ENCODE peak calls at places on chromosomes 4 and X, in four cellular contexts. I is ascending aorta, N is PC-3, Z is OCI-LY7. B is an unnamed sample.

GRCh38 chrX:23857935-23858334 is 49.8 kb downstream of the APOO start:
- DNase-seq in I (no peak), N (no peak), Z (no peak), B (no peak)

GRCh38 chrX:46759645-46759974 is 692 bp upstream of the SLC9A7 start:
- DNase-seq in I (no peak), N (peak), Z (no peak), B (no peak)

GRCh38 chrX:153608376-153608775 is 9.4 kb upstream of the CCNQ start:
- DNase-seq in I (no peak), N (no peak), Z (no peak), B (no peak)

GRCh38 chr4:138952405-138952804 is 63.2 kb upstream of the NOCT start:
- DNase-seq in I (no peak), N (peak), Z (no peak), B (no peak)

GRCh38 chrX:53018627-53019026 is 30.0 kb upstream of the GPR173 start:
- DNase-seq in I (no peak), N (peak), Z (no peak), B (no peak)

GRCh38 chr4:58734030-58734673 is 1624.0 kb upstream of the IGFBP7 start:
- DNase-seq in I (no peak), N (no peak), Z (no peak), B (no peak)

GRCh38 chr4:168908093-168908492 is 102.0 kb downstream of the CBR4 start:
- DNase-seq in I (no peak), N (peak), Z (no peak), B (no peak)

GRCh38 chr4:108762559-108763225 is at the start of gene ETNPPL:
- DNase-seq in I (no peak), N (peak), Z (no peak), B (no peak)

GRCh38 chrX:53239474-53239873 is 14.5 kb upstream of the KDM5C start:
- DNase-seq in I (no peak), N (peak), Z (peak), B (no peak)

GRCh38 chr4:41322613-41323012 is 65.9 kb downstream of the UCHL1 start:
- DNase-seq in I (no peak), N (no peak), Z (no peak), B (no peak)

GRCh38 chr4:185921583-185922555 is 109.9 kb upstream of the SORBS2 start:
- DNase-seq in I (no peak), N (no peak), Z (no peak), B (no peak)

GRCh38 chrX:21153503-21153902 is 220.7 kb upstream of the CNKSR2 start:
- DNase-seq in I (no peak), N (no peak), Z (no peak), B (no peak)

GRCh38 chrX:74656079-74656745 is 41.8 kb upstream of the RLIM start:
- DNase-seq in I (no peak), N (no peak), Z (no peak), B (no peak)

GRCh38 chr4:181443003-181443402 is 800.2 kb upstream of the TENM3 start:
- DNase-seq in I (no peak), N (no peak), Z (no peak), B (no peak)

GRCh38 chr4:145099653-145100052 is 1.5 kb downstream of the ABCE1 start:
- DNase-seq in I (no peak), N (peak), Z (peak), B (no peak)

GRCh38 chr4:78297075-78297815 is 240.1 kb downstream of the FRAS1 start:
- DNase-seq in I (no peak), N (no peak), Z (peak), B (no peak)

GRCh38 chr4:55758570-55758969 is 61.0 kb upstream of the EXOC1L start:
- DNase-seq in I (no peak), N (no peak), Z (no peak), B (no peak)

GRCh38 chr4:152605031-152605430 is 69.1 kb upstream of the FBXW7 start:
- DNase-seq in I (no peak), N (no peak), Z (no peak), B (no peak)

GRCh38 chrX:111040377-111041017 is 55.5 kb upstream of the PAK3 start:
- DNase-seq in I (no peak), N (peak), Z (no peak), B (no peak)

GRCh38 chrX:23784487-23785301 is 1.7 kb downstream of the SAT1 start:
- DNase-seq in I (no peak), N (peak), Z (peak), B (no peak)

GRCh38 chr4:791866-792630 is 33.9 kb downstream of the CPLX1 start:
- DNase-seq in I (no peak), N (peak), Z (no peak), B (no peak)

GRCh38 chr4:114366368-114366767 is 232.2 kb upstream of the UGT8 start:
- DNase-seq in I (no peak), N (no peak), Z (no peak), B (no peak)

GRCh38 chr4:6474705-6475457 is 2.5 kb upstream of the PPP2R2C start:
- DNase-seq in I (no peak), N (no peak), Z (no peak), B (no peak)

GRCh38 chr4:6472387-6473263 is at the start of gene PPP2R2C:
- DNase-seq in I (no peak), N (peak), Z (no peak), B (no peak)

GRCh38 chr4:6473264-6474052 is 1.0 kb upstream of the PPP2R2C start:
- DNase-seq in I (no peak), N (no peak), Z (no peak), B (no peak)

GRCh38 chr4:6475492-6476020 is 3.1 kb upstream of the PPP2R2C start:
- DNase-seq in I (no peak), N (no peak), Z (no peak), B (no peak)

GRCh38 chr4:6474053-6474568 is 1.7 kb upstream of the PPP2R2C start:
- DNase-seq in I (no peak), N (no peak), Z (no peak), B (no peak)
- TF ChIP-seq CTCF in I (no peak), N (peak), Z (peak), B (peak)

GRCh38 chrX:39854772-39855747 is 242.7 kb downstream of the BCOR start:
- DNase-seq in I (no peak), N (no peak), Z (peak), B (no peak)
- H3K4me3 ChIP-seq in I (no peak), N (no peak), Z (peak), B (no peak)

DNA sequence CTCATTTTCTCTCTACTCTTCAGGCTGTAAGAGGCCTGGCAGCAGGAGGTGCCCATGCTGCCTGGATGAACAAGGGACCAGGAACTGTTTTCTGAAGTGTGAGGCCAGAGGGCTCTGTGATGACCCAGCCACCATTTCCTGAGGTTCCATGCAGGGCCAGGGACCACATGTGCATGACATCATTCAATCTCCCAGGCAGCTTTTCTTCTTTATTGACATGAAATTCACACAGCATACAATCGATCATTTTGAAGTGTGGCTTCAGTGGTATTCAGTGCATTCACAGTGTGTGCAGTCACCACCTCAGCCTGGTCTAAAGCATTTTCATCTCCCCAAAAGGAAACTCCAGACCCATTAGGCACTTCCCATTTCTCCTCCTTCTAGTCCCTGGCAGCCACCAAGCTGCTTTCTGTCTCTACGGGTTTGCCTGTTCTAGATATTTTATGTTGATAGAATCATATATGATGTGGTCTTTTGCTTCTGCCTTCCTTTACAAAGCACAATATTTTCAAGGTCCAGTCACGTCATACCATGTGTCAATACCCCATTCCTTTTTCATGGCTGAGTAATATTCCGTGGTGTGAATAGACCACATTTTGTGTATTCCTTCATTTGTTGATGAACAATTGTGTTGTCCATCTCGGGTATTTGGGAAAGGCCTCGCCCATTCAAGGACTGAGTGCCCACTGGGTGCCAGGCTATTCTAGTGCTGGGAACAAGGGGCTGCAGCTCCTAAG is 93.1 kb downstream of the PSAPL1 start:
- DNase-seq in I (no peak), N (no peak), Z (no peak), B (no peak)
- H3K27ac ChIP-seq in I (no peak), N (no peak), Z (no peak), B (no peak)

DNA sequence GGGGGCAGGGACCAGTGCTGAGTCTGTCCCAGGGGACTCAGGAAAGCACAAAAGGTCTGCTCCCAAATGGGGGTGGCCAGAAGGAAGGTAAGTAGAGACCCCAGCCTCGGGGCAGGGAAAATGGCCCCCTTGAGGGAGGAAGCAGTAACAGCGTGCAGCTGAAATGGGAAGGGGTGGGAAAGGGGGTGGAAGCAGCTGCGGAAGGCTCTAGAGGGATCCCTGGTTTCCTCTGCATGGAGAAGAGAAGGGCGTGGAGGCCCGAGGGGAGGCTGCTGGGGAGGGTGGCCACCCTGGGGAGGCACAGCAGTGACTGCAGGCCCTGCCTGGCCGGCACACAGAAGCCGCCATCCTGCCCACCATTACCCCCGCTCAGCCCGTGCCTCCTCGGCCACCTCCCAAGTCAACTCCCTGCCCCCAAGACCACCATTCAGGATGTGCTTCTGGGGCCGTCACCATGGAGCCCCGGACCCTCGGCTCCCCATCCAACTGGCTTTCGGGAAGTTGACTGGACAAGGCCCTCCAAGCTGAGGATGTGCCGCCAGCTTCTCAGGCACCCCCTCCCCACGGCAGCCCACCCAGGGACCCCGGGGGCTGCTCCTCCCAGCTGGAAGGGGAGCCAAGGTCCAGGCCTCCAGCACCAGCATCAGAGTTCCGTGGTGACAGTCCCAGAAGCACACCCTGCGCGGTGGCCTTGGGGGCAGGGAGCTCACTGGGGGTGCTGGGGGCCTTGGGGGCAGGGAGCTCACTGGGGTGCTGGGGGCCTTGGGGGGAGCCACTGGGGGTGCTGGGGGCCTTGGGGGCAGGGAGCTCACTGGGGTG is 23.6 kb downstream of the CFAP99 start:
- DNase-seq in I (no peak), N (no peak), Z (no peak), B (no peak)
- TF ChIP-seq CTCF in I (no peak), N (no peak), Z (no peak), B (no peak)

DNA sequence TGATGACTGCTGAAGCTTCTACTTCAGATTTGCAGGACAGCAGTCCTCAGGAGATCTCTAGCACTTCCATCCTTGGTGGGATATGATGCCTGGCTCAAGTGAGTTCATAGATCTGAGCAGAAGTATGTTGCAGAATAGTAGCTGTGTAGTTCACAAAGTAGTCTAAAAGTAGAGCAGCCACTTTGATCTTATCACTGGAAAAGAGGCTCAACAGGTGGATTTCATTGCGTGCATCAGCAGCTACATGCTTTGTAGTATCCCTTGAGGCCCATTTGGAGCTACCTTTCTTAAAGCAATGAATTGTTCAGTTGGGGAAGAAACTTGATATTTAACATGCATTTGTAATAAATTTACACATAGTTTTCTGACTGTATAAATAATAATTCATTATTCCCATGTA is 29.9 kb downstream of the BEX3 start:
- DNase-seq in I (no peak), N (no peak), Z (no peak), B (no peak)
- H3K4me3 ChIP-seq in I (no peak), N (no peak), Z (no peak), B (no peak)

DNA sequence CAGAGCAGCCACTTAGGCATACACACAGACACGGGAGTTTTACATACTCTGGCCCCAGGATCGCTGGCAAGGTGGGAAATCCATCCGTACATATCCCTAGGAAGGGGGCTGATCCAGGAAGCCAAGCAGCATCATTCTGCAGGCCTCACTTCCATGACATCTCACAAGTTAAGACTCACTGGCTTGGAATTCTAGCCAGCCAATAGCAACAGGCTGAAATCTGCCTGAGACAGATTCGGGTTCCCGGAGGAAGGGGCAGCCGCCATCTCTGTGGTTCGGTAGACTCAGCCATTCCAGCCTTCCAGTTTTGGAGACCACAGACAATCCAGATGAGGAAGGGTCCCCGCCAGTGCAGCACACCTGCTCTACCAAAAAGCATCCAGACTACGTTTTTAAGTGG is 31.3 kb downstream of the SOWAHB start:
- DNase-seq in I (no peak), N (no peak), Z (no peak), B (no peak)
- H3K27ac ChIP-seq in I (no peak), N (no peak), Z (no peak), B (no peak)